ENCODE peak calls at places on chromosomes 16 and 17, in four cellular contexts. F is activated CD4-positive, alpha-beta T cell treated with anti-CD3 and anti-CD28 coated beads for 36 hours; I is esophagus muscularis mucosa; S is NCI-H510A. B is an unnamed sample.
A peak's percentile ranks its signal among the peaks of the same experiment; 100 is the strongest.

GRCh38 chr17:76845524-76845923 is 22.7 kb upstream of the MGAT5B start:
- DNase-seq in F (no peak), I (no peak), S (no peak), B (no peak)

GRCh38 chr17:75069783-75070182 is 18.0 kb upstream of the SLC16A5 start:
- DNase-seq in F (peak; percentile 31), I (no peak), S (no peak), B (peak; percentile 30)

GRCh38 chr17:57490446-57490845 is 234.1 kb downstream of the MSI2 start:
- DNase-seq in F (no peak), I (no peak), S (no peak), B (no peak)

GRCh38 chr17:79010304-79010646 is 711 bp upstream of the CANT1 start:
- DNase-seq in F (no peak), I (no peak), S (no peak), B (no peak)

GRCh38 chr16:30185683-30186421 is 2.5 kb downstream of the CORO1A start:
- DNase-seq in F (peak; percentile 91), I (peak; percentile 94), S (no peak), B (peak; percentile 99)

GRCh38 chr16:80614908-80615696 is 74.3 kb downstream of the DYNLRB2 start:
- DNase-seq in F (no peak), I (no peak), S (no peak), B (no peak)

GRCh38 chr17:78500806-78501205 is 76.4 kb downstream of the DNAH17 start:
- DNase-seq in F (no peak), I (no peak), S (no peak), B (no peak)

GRCh38 chr17:74639704-74640142 is 16.2 kb upstream of the CD300E start:
- DNase-seq in F (peak; percentile 14), I (no peak), S (no peak), B (peak; percentile 85)

GRCh38 chr16:78396046-78396445 is 296.6 kb downstream of the WWOX start:
- DNase-seq in F (no peak), I (no peak), S (no peak), B (peak; percentile 5)

B was measured in NB4.